ENCODE peak calls at places on chromosomes 3 and 15, in four cellular contexts. X is neural progenitor cell, G is SK-N-SH, D is pancreas. V is an unnamed sample. For H3K27me3, the result is how much of the 10 kb centered on the place peaks cover.

GRCh38 chr3:156459434-156459833 is 95.5 kb downstream of the SSR3 start:
- DNase-seq in X (no peak), G (no peak), D (peak), V (no peak)

GRCh38 chr3:71658131-71658530 is 67.1 kb downstream of the EIF4E3 start:
- DNase-seq in X (no peak), G (no peak), D (peak), V (no peak)

GRCh38 chr3:104102386-104102785 is 1264.3 kb upstream of the ALCAM start:
- DNase-seq in X (peak), G (no peak), D (peak), V (peak)

GRCh38 chr3:89851974-89852621 is 744.7 kb downstream of the EPHA3 start:
- DNase-seq in X (peak), G (peak), D (peak), V (no peak)

GRCh38 chr15:82936966-82937647 is 15.4 kb downstream of the HOMER2 start:
- DNase-seq in X (no peak), G (no peak), D (no peak), V (peak)

GRCh38 chr15:90101969-90102890 is at the start of gene IDH2:
- DNase-seq in X (peak), G (peak), D (peak), V (no peak)

GRCh38 chr3:69892706-69893105 is 106.8 kb upstream of the SAMMSON start:
- DNase-seq in X (no peak), G (no peak), D (no peak), V (no peak)

GRCh38 chr15:42037650-42038049 is 16.8 kb upstream of the PLA2G4E start:
- DNase-seq in X (no peak), G (no peak), D (peak), V (peak)

GRCh38 chr15:40308844-40309189 is 1.1 kb upstream of the PLCB2 start:
- DNase-seq in X (no peak), G (no peak), D (no peak), V (no peak)

GRCh38 chr15:25882466-25882865 is 19.3 kb upstream of the ATP10A start:
- DNase-seq in X (no peak), G (no peak), D (no peak), V (no peak)

GRCh38 chr3:59559721-59560514 is 510.1 kb upstream of the CFAP20DC start:
- DNase-seq in X (peak), G (no peak), D (no peak), V (peak)

GRCh38 chr15:60651155-60651554 is 172.2 kb upstream of the ICE2 start:
- DNase-seq in X (no peak), G (no peak), D (no peak), V (no peak)

GRCh38 chr3:33067484-33067883 is 29.5 kb downstream of the GLB1 start:
- DNase-seq in X (no peak), G (no peak), D (no peak), V (no peak)

GRCh38 chr3:194688207-194688711 is 2.6 kb downstream of the FAM43A start:
- DNase-seq in X (peak), G (peak), D (no peak), V (no peak)

GRCh38 chr3:39050020-39050419 is 1.7 kb downstream of the SCN11A start:
- DNase-seq in X (no peak), G (no peak), D (no peak), V (no peak)

GRCh38 chr3:14640734-14641133 is 10.8 kb upstream of the CCDC174 start:
- DNase-seq in X (no peak), G (no peak), D (no peak), V (no peak)

GRCh38 chr15:72961326-72961725 is 90.9 kb upstream of the NEO1 start:
- DNase-seq in X (no peak), G (no peak), D (no peak), V (no peak)

GRCh38 chr3:31341130-31341529 is 191.6 kb upstream of the STT3B start:
- DNase-seq in X (peak), G (peak), D (peak), V (no peak)

GRCh38 chr3:33439421-33440327 is 531 bp downstream of the UBP1 start:
- DNase-seq in X (no peak), G (peak), D (peak), V (no peak)

DNA sequence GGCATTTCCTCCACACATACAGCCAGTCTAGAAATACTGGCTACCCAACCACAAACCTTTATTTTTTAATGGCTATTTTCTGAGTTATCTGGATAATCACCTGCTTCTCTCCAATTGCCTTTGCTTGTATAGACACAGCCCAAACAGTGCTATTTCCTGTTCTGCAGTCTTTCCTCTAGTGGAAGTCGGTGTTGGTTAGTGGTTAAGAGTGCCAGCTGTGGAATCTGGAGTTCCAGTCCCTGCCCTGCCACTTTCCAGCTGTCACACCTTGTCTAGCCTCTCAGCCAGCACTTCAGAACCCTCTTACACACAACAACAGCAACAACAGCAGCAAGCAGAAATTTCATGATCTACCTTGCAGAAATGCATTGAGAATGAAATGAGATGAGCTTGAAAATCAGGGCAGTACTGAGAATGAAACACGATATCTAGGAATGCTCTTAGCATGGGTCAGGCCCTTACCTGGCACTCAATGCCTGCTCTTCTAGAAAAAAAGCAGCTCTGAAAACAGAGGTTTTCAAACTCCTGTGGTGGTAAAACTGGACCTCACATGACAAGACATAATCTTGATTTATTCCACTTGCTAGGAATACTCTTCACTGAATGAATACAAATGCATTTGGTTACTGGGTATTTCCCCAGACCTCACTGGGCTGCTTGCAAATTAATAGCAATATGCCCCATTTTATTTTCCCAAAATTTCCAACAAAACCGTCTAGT is 3.2 kb upstream of the WNT5A start:
- DNase-seq in X (no peak), G (no peak), D (no peak), V (no peak)
- H3K27me3 ChIP-seq in X (half or more), G (under half), D (under half), V (under half)

GRCh38 chr3:187919535-187919934 is 174.3 kb upstream of the BCL6 start:
- DNase-seq in X (no peak), G (no peak), D (no peak), V (no peak)
- H3K4me3 ChIP-seq in X (no peak), G (no peak), D (no peak), V (no peak)

GRCh38 chr3:98339031-98339430 is 14.6 kb upstream of the OR5K4 start:
- DNase-seq in X (no peak), G (no peak), D (no peak), V (no peak)

GRCh38 chr3:98331329-98331728 is 22.3 kb upstream of the OR5K4 start:
- DNase-seq in X (no peak), G (no peak), D (no peak), V (no peak)

GRCh38 chr3:98328933-98329332 is 24.7 kb upstream of the OR5K4 start:
- DNase-seq in X (no peak), G (no peak), D (no peak), V (no peak)

GRCh38 chr3:98329392-98330124 is 24.1 kb upstream of the OR5K4 start:
- DNase-seq in X (peak), G (peak), D (peak), V (no peak)

DNA sequence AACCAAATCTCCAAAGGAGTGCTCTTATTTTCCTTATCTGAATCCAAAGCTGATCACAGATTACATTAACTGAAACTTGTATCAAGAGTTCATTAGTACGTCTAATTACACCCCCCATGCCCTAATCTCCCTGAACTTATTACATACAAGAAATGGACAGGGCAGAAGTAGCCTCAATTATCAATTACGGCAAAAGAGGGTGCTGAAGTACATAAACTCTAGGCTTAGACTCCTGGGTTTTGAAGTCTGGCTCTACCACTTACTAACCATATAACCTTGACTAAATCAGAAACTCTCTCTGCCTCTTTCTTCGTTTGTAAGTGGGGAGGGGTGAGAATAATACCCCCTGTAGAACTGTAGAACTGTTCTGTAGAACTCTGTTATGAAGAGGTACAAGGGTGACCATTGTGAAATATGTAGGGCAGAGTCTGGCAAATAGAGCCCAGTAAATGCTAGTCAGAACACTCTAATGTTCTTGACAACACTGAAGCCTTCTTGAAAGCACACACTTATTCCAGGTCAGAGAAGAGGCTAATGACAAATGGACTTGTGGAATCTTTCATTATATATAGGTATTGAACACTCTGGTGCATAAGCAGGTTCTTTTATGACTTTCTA is 19.6 kb upstream of the OR5K4 start:
- DNase-seq in X (no peak), G (no peak), D (no peak), V (no peak)
- TF ChIP-seq CTCF in X (no peak), G (no peak), D (no peak), V (peak)

DNA sequence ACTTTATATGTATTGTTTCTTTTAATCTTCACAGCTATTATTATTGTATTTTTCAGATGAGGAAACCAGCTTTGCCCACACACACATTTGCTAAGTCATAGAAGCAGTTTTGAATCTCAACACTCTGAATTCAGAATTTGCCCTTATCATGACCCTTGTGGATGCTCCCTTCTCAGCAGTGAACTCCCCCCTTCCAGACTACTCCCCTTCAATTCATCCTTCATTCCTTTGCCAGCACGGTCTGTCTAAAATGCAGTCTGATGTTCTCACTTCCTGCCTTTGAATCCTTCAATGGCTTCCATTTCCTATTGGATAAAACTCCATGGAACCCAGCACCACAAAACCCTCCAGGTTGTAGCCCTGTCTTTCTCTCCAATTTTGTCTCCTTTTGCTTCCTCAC is 52.5 kb upstream of the TSC22D2 start:
- DNase-seq in X (no peak), G (no peak), D (no peak), V (no peak)
- H3K27me3 ChIP-seq in X (under half), G (under half), D (under half), V (under half)

GRCh38 chr3:121592856-121593702 is at the start of gene FBXO40:
- DNase-seq in X (peak), G (no peak), D (peak), V (no peak)
- H3K4me3 ChIP-seq in X (no peak), G (no peak), D (no peak), V (no peak)

V was measured in kidney epithelial cell.